ENCODE peak calls at places on chromosomes 6 and 20, in ten cellular contexts. I is left ventricle myocardium inferior, H is IMR-90, T is uterus, Y is pancreas, R is thoracic aorta, L is endothelial cell of umbilical vein, S is ascending aorta, G is neural progenitor cell, J is ovary. O is an unnamed sample.

GRCh38 chr6:17280552-17281090 is 540 bp upstream of the RBM24 start:
- DNase-seq in I (peak; percentile 75), H (no peak), T (peak; percentile 53), Y (no peak), R (no peak), L (no peak), S (no peak), G (peak; percentile 84), J (peak; percentile 54), O (peak; percentile 51)

GRCh38 chr6:46062312-46062711 is 46.7 kb upstream of the CLIC5 start:
- DNase-seq in I (no peak), H (no peak), T (no peak), Y (peak; percentile 36), R (no peak), L (no peak), S (no peak), G (no peak), J (no peak), O (no peak)

GRCh38 chr6:110518281-110518623 is 41.8 kb upstream of the SLC22A16 start:
- DNase-seq in I (no peak), H (peak; percentile 29), T (no peak), Y (no peak), R (no peak), L (no peak), S (no peak), G (peak; percentile 43), J (no peak), O (no peak)

GRCh38 chr6:72621243-72622093 is at the start of gene KCNQ5:
- DNase-seq in I (no peak), H (no peak), T (no peak), Y (no peak), R (no peak), L (no peak), S (no peak), G (peak; percentile 49), J (no peak), O (no peak)

GRCh38 chr6:106220485-106220884 is 105.1 kb downstream of the ATG5 start:
- DNase-seq in I (no peak), H (no peak), T (no peak), Y (no peak), R (no peak), L (no peak), S (no peak), G (no peak), J (no peak), O (no peak)

GRCh38 chr6:44041461-44042260 is 85.6 kb downstream of the MRPL14 start:
- DNase-seq in I (no peak), H (peak; percentile 99), T (peak; percentile 82), Y (no peak), R (no peak), L (peak; percentile 82), S (no peak), G (no peak), J (peak; percentile 42), O (no peak)

GRCh38 chr20:43752561-43753301 is 25.9 kb upstream of the GTSF1L start:
- DNase-seq in I (no peak), H (peak; percentile 90), T (no peak), Y (no peak), R (no peak), L (no peak), S (no peak), G (no peak), J (no peak), O (no peak)

GRCh38 chr20:3714092-3714491 is 1.7 kb upstream of the SIGLEC1 start:
- DNase-seq in I (no peak), H (no peak), T (no peak), Y (no peak), R (no peak), L (no peak), S (no peak), G (no peak), J (no peak), O (no peak)

GRCh38 chr20:63814833-63815612 is 16.0 kb downstream of the ZBTB46 start:
- DNase-seq in I (no peak), H (no peak), T (no peak), Y (no peak), R (no peak), L (no peak), S (no peak), G (no peak), J (no peak), O (no peak)

GRCh38 chr20:61680096-61680495 is 385.6 kb downstream of the TAF4 start:
- DNase-seq in I (no peak), H (no peak), T (no peak), Y (no peak), R (no peak), L (no peak), S (no peak), G (no peak), J (no peak), O (no peak)

GRCh38 chr20:31476313-31476623 is 1.2 kb downstream of the REM1 start:
- DNase-seq in I (no peak), H (no peak), T (no peak), Y (no peak), R (no peak), L (no peak), S (no peak), G (no peak), J (no peak), O (no peak)

GRCh38 chr6:119442776-119443184 is 93.2 kb upstream of the MAN1A1 start:
- DNase-seq in I (no peak), H (no peak), T (no peak), Y (peak; percentile 32), R (no peak), L (peak; percentile 21), S (no peak), G (no peak), J (no peak), O (no peak)

GRCh38 chr6:28947067-28947765 is 23.4 kb upstream of the TRIM27 start:
- DNase-seq in I (no peak), H (no peak), T (no peak), Y (no peak), R (no peak), L (no peak), S (no peak), G (no peak), J (no peak), O (no peak)
- H3K4me1 ChIP-seq in I (peaks cover 17% of the 10 kb centered on the region), H (no peaks in the 10 kb centered on the region), T (no peaks in the 10 kb centered on the region), Y (no peaks in the 10 kb centered on the region), R (peaks cover 1% of the 10 kb centered on the region), L (peaks cover 13% of the 10 kb centered on the region), S (no peaks in the 10 kb centered on the region), G (no peaks in the 10 kb centered on the region), J (peaks cover 2% of the 10 kb centered on the region), O (peaks cover 8% of the 10 kb centered on the region)

GRCh38 chr6:170575250-170575649 is 9.2 kb downstream of the PDCD2 start:
- DNase-seq in I (no peak), H (peak; percentile 22), T (no peak), Y (no peak), R (no peak), L (peak; percentile 6), S (no peak), G (no peak), J (no peak), O (no peak)
- TF ChIP-seq CTCF in I (peak; percentile 10), H (peak; percentile 24), T (no peak), Y (no peak), R (no peak), L (no peak), S (no peak), G (peak; percentile 30), J (no peak), O (no peak)

GRCh38 chr6:85455627-85456026 is 5.7 kb downstream of the NT5E start:
- DNase-seq in I (no peak), H (no peak), T (no peak), Y (no peak), R (no peak), L (no peak), S (no peak), G (no peak), J (no peak), O (no peak)
- H3K36me3 ChIP-seq in I (no peaks in the 10 kb centered on the region), H (peaks cover 10% of the 10 kb centered on the region), T (no peaks in the 10 kb centered on the region), Y (no peaks in the 10 kb centered on the region), R (no peaks in the 10 kb centered on the region), L (no peaks in the 10 kb centered on the region), S (no peaks in the 10 kb centered on the region), G (no peaks in the 10 kb centered on the region), J (no peaks in the 10 kb centered on the region), O (no peaks in the 10 kb centered on the region)

GRCh38 chr6:11210386-11211138 is 21.9 kb downstream of the NEDD9 start:
- DNase-seq in I (no peak), H (no peak), T (no peak), Y (no peak), R (no peak), L (no peak), S (no peak), G (peak; percentile 43), J (no peak), O (no peak)

GRCh38 chr6:11209369-11209768 is 23.1 kb downstream of the NEDD9 start:
- DNase-seq in I (no peak), H (no peak), T (no peak), Y (no peak), R (no peak), L (no peak), S (no peak), G (no peak), J (no peak), O (no peak)

GRCh38 chr6:11212625-11213024 is 19.8 kb downstream of the NEDD9 start:
- DNase-seq in I (peak; percentile 52), H (peak; percentile 90), T (peak; percentile 69), Y (no peak), R (no peak), L (peak; percentile 71), S (no peak), G (no peak), J (no peak), O (peak; percentile 85)

GRCh38 chr6:11209941-11210340 is 22.5 kb downstream of the NEDD9 start:
- DNase-seq in I (no peak), H (peak; percentile 76), T (no peak), Y (no peak), R (no peak), L (peak; percentile 70), S (no peak), G (no peak), J (no peak), O (no peak)

GRCh38 chr6:11211235-11211634 is 21.2 kb downstream of the NEDD9 start:
- DNase-seq in I (no peak), H (no peak), T (no peak), Y (no peak), R (no peak), L (peak; percentile 76), S (no peak), G (no peak), J (no peak), O (no peak)
- H3K4me1 ChIP-seq in I (peaks cover 99% of the 10 kb centered on the region), H (peaks cover 24% of the 10 kb centered on the region), T (peaks cover 9% of the 10 kb centered on the region), Y (peaks cover 5% of the 10 kb centered on the region), R (peaks cover 83% of the 10 kb centered on the region), L (peaks cover 93% of the 10 kb centered on the region), S (peaks cover 86% of the 10 kb centered on the region), G (peaks cover 38% of the 10 kb centered on the region), J (no peaks in the 10 kb centered on the region), O (peaks cover 3% of the 10 kb centered on the region)